ENCODE peak calls at places on chromosomes 12 and 14, in six cellular contexts. G is heart right ventricle, N is transverse colon, P is NB4, H is endothelial cell of umbilical vein, S is fibroblast of the aortic adventitia. J is an unnamed sample.

GRCh38 chr14:102196436-102197230 is 56.9 kb downstream of the WDR20 start:
- DNase-seq in G (no peak), N (no peak), P (no peak), H (no peak), S (no peak), J (no peak)

GRCh38 chr12:39095636-39096330 is 190.4 kb upstream of the CPNE8 start:
- DNase-seq in G (no peak), N (no peak), P (peak; percentile 77), H (no peak), S (no peak), J (no peak)

GRCh38 chr12:2125651-2126050 is 72.9 kb downstream of the CACNA1C start:
- DNase-seq in G (no peak), N (no peak), P (no peak), H (no peak), S (no peak), J (no peak)

GRCh38 chr14:54209501-54210231 is 187.1 kb upstream of the CDKN3 start:
- DNase-seq in G (no peak), N (no peak), P (no peak), H (no peak), S (peak; percentile 66), J (peak; percentile 66)

GRCh38 chr12:123828871-123829547 is 66.9 kb downstream of the DNAH10 start:
- DNase-seq in G (no peak), N (no peak), P (no peak), H (no peak), S (no peak), J (no peak)

GRCh38 chr14:33402604-33403003 is 463.9 kb downstream of the NPAS3 start:
- DNase-seq in G (no peak), N (no peak), P (no peak), H (no peak), S (no peak), J (no peak)

GRCh38 chr12:122413516-122414404 is 8.7 kb downstream of the CLIP1 start:
- DNase-seq in G (no peak), N (no peak), P (peak; percentile 64), H (peak; percentile 23), S (no peak), J (no peak)

GRCh38 chr12:122874081-122874480 is 21.8 kb downstream of the VPS37B start:
- DNase-seq in G (no peak), N (no peak), P (no peak), H (no peak), S (no peak), J (no peak)

GRCh38 chr12:65534105-65534841 is 255.8 kb downstream of the MSRB3 start:
- DNase-seq in G (no peak), N (no peak), P (no peak), H (peak; percentile 70), S (no peak), J (no peak)

GRCh38 chr12:79329933-79330332 is 360.8 kb downstream of the PAWR start:
- DNase-seq in G (no peak), N (no peak), P (no peak), H (peak; percentile 30), S (no peak), J (peak; percentile 8)

GRCh38 chr12:114401346-114402320 is 4.3 kb downstream of the TBX5 start:
- DNase-seq in G (no peak), N (no peak), P (no peak), H (no peak), S (no peak), J (no peak)

GRCh38 chr14:99982449-99983250 is 82.6 kb upstream of the EVL start:
- DNase-seq in G (peak; percentile 50), N (peak; percentile 53), P (peak; percentile 78), H (peak; percentile 73), S (peak; percentile 81), J (peak; percentile 63)

GRCh38 chr14:58536975-58537374 is 100.8 kb upstream of the DACT1 start:
- DNase-seq in G (no peak), N (no peak), P (no peak), H (no peak), S (no peak), J (no peak)

GRCh38 chr12:117790198-117790597 is 178.6 kb downstream of the KSR2 start:
- DNase-seq in G (no peak), N (no peak), P (no peak), H (no peak), S (no peak), J (no peak)

GRCh38 chr12:114916531-114916930 is 232.6 kb upstream of the TBX3 start:
- DNase-seq in G (no peak), N (no peak), P (no peak), H (no peak), S (no peak), J (peak; percentile 68)

GRCh38 chr12:5977556-5977955 is 32.5 kb upstream of the ANO2 start:
- DNase-seq in G (no peak), N (no peak), P (peak; percentile 80), H (no peak), S (no peak), J (no peak)

GRCh38 chr12:1741154-1741949 is 50.5 kb downstream of the ADIPOR2 start:
- DNase-seq in G (no peak), N (no peak), P (peak; percentile 17), H (no peak), S (no peak), J (no peak)

GRCh38 chr12:123571343-123571813 is 13.0 kb upstream of the TMED2 start:
- DNase-seq in G (peak; percentile 38), N (peak; percentile 16), P (peak; percentile 43), H (no peak), S (peak; percentile 86), J (peak; percentile 67)

GRCh38 chr12:19799216-19799615 is 359.9 kb downstream of the AEBP2 start:
- DNase-seq in G (no peak), N (no peak), P (no peak), H (peak; percentile 31), S (no peak), J (peak; percentile 88)

GRCh38 chr14:70641548-70642312 is at the start of gene TTC9:
- DNase-seq in G (no peak), N (peak; percentile 22), P (no peak), H (no peak), S (no peak), J (no peak)
- TF ChIP-seq CTCF in G (no peak), N (no peak), P (no peak), H (no peak), S (no peak), J (no peak)

DNA sequence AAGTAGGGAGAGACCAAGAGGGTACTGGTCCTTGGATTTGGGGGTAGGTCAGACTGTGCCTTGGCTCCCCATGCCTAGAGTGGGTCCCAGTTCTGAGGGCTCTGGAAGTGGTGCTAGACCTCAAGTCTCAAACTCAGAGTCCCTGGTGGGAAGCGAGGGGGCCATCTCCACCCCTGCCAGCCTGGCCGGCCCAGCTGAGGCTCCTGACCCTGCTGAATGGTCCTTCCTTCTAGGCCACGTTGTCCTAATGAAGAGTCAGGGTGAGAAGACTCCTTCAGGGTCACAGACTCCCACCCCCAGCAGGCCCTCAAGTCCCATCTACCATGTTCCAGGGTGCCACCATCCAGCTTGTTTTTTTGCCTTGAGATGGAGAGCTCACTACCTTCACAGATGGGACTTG is 12.9 kb downstream of the SERPINA6 start:
- DNase-seq in G (no peak), N (no peak), P (no peak), H (no peak), S (no peak), J (no peak)
- H3K4me3 ChIP-seq in G (no peak overlapping the region), N (no peak overlapping the region), P (no peak overlapping the region), H (no peak overlapping the region), S (no peak overlapping the region), J (no peak overlapping the region)

DNA sequence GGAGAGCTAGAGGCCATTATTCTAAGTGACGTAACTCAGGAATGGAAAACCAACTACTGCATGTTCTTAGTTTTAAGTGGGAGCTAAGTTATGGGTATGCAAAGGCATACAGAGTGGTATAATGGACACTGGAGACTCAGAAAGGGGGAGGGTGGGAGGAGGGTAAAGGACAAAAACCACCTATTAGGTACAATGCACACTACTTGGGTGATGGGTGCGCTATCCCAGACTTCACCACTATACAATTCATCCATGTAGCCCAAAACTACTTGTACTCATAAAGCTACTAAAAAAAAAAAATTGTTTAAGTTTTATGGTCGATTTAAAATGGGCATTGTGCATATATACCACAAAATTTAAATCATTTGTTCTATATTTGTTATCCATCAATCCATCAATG is 24.3 kb downstream of the SLC41A2 start:
- DNase-seq in G (no peak), N (no peak), P (no peak), H (no peak), S (no peak), J (no peak)
- TF ChIP-seq CTCF in G (no peak), N (no peak), P (no peak), H (no peak), S (no peak), J (no peak)

DNA sequence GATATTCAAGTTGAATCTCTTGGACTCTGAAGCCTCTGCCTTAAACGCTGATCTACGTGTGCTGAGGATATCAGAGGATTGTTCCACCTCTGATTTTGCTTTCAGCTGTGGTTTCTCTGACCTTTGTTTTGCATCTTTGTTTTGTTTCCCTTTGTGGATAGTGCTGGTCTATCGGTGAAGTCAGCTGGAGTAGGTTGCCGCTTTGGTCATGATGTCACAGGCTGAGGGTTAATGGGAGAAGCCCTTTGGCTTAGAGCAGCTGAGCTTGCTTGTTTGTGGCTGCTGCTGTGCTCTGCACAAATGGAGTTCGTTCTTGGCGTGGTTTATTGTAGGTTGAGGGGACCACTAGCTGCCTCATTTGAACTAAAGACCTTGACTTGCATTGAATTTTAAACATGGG is 284.3 kb upstream of the E2F7 start:
- DNase-seq in G (no peak), N (no peak), P (no peak), H (no peak), S (no peak), J (peak; percentile 25)
- H3K4me3 ChIP-seq in G (no peak overlapping the region), N (no peak overlapping the region), P (no peak overlapping the region), H (no peak overlapping the region), S (no peak overlapping the region), J (no peak overlapping the region)

GRCh38 chr14:37565550-37565949 is 29.5 kb downstream of the FOXA1 start:
- DNase-seq in G (no peak), N (no peak), P (no peak), H (no peak), S (no peak), J (no peak)
- TF ChIP-seq CTCF in G (no peak), N (peak; percentile 38), P (no peak), H (no peak), S (peak; percentile 16), J (peak; percentile 30)

GRCh38 chr12:120980800-120981368 is 2.5 kb downstream of the HNF1A start:
- DNase-seq in G (no peak), N (peak; percentile 71), P (no peak), H (no peak), S (no peak), J (no peak)
- H3K4me3 ChIP-seq in G (no peak overlapping the region), N (peak overlapping the region; percentile 56), P (no peak overlapping the region), H (no peak overlapping the region), S (no peak overlapping the region), J (no peak overlapping the region)